ENCODE peak calls at places on chromosomes 11 and 22, in four cellular contexts. O is IMR-90; H is CD8-positive, alpha-beta T cell; Y is right lobe of liver. E is an unnamed sample.
A peak's percentile ranks its signal among the peaks of the same experiment; 100 is the strongest.

GRCh38 chr11:14136561-14136960 is 174.0 kb downstream of the SPON1 start:
- DNase-seq in O (no peak), H (no peak), Y (no peak), E (no peak)

GRCh38 chr22:27128461-27129080 is 471.2 kb downstream of the MIAT start:
- DNase-seq in O (no peak), H (no peak), Y (no peak), E (no peak)

GRCh38 chr11:70225629-70226582 is 22.8 kb downstream of the FADD start:
- DNase-seq in O (no peak), H (no peak), Y (peak; percentile 31), E (no peak)

GRCh38 chr22:49694462-49695260 is 133.0 kb downstream of the BRD1 start:
- DNase-seq in O (no peak), H (no peak), Y (no peak), E (no peak)

GRCh38 chr11:96447208-96447607 is 57.4 kb downstream of the JRKL start:
- DNase-seq in O (no peak), H (no peak), Y (no peak), E (no peak)

GRCh38 chr11:13333456-13333957 is 55.9 kb downstream of the BMAL1 start:
- DNase-seq in O (no peak), H (no peak), Y (no peak), E (no peak)

GRCh38 chr11:104665631-104666030 is 232.6 kb downstream of the CASP12 start:
- DNase-seq in O (peak; percentile 80), H (no peak), Y (no peak), E (no peak)

GRCh38 chr22:41596776-41597634 is 7.4 kb upstream of the PMM1 start:
- DNase-seq in O (peak; percentile 37), H (peak; percentile 36), Y (peak; percentile 65), E (peak; percentile 78)

GRCh38 chr11:304915-305833 is 2.4 kb upstream of the IFITM2 start:
- DNase-seq in O (peak; percentile 79), H (peak; percentile 74), Y (peak; percentile 72), E (no peak)

GRCh38 chr11:126548576-126549272 is 193.2 kb downstream of the ST3GAL4 start:
- DNase-seq in O (no peak), H (no peak), Y (no peak), E (no peak)

GRCh38 chr11:74154621-74155281 is 16.1 kb downstream of the C2CD3 start:
- DNase-seq in O (no peak), H (no peak), Y (no peak), E (no peak)

GRCh38 chr11:108914211-108914610 is 249.3 kb downstream of the DDX10 start:
- DNase-seq in O (no peak), H (no peak), Y (no peak), E (no peak)

GRCh38 chr11:112965601-112966125 is 4.4 kb downstream of the NCAM1 start:
- DNase-seq in O (no peak), H (no peak), Y (no peak), E (no peak)

GRCh38 chr11:112525270-112525669 is 264.6 kb upstream of the PLET1 start:
- DNase-seq in O (no peak), H (no peak), Y (no peak), E (no peak)

GRCh38 chr22:42891008-42891407 is 33.9 kb upstream of the ARFGAP3 start:
- DNase-seq in O (no peak), H (no peak), Y (no peak), E (no peak)

GRCh38 chr11:285894-286220 is 3.1 kb upstream of the PGGHG start:
- DNase-seq in O (no peak), H (no peak), Y (no peak), E (no peak)

GRCh38 chr11:74923125-74923524 is 25.8 kb downstream of the XRRA1 start:
- DNase-seq in O (no peak), H (no peak), Y (no peak), E (no peak)

GRCh38 chr11:76765863-76766350 is 17.2 kb upstream of the TSKU start:
- DNase-seq in O (peak; percentile 35), H (no peak), Y (no peak), E (no peak)

GRCh38 chr22:24185001-24185500 is 3.8 kb downstream of the SUSD2 start:
- DNase-seq in O (no peak), H (no peak), Y (peak; percentile 47), E (peak; percentile 65)

GRCh38 chr22:46083383-46084350 is 66.7 kb upstream of the PPARA start:
- DNase-seq in O (no peak), H (no peak), Y (peak; percentile 39), E (peak; percentile 66)

GRCh38 chr22:31102441-31103081 is 4.8 kb downstream of the SELENOM start:
- DNase-seq in O (peak; percentile 98), H (no peak), Y (no peak), E (peak; percentile 91)

GRCh38 chr11:27757953-27758352 is 57.7 kb upstream of the BDNF start:
- DNase-seq in O (peak; percentile 75), H (no peak), Y (no peak), E (no peak)

GRCh38 chr11:130613396-130613795 is 165.0 kb downstream of the ADAMTS15 start:
- DNase-seq in O (no peak), H (no peak), Y (no peak), E (no peak)

GRCh38 chr22:49291169-49291568 is 536.5 kb downstream of the BRD1 start:
- DNase-seq in O (no peak), H (no peak), Y (no peak), E (no peak)

GRCh38 chr11:76512851-76513653 is 68.2 kb downstream of the EMSY start:
- DNase-seq in O (peak; percentile 65), H (no peak), Y (no peak), E (no peak)

GRCh38 chr11:133619397-133619796 is 87.1 kb upstream of the OPCML start:
- DNase-seq in O (no peak), H (no peak), Y (no peak), E (no peak)
- TF ChIP-seq CTCF in O (no peak), H (no peak), Y (no peak), E (no peak)

DNA sequence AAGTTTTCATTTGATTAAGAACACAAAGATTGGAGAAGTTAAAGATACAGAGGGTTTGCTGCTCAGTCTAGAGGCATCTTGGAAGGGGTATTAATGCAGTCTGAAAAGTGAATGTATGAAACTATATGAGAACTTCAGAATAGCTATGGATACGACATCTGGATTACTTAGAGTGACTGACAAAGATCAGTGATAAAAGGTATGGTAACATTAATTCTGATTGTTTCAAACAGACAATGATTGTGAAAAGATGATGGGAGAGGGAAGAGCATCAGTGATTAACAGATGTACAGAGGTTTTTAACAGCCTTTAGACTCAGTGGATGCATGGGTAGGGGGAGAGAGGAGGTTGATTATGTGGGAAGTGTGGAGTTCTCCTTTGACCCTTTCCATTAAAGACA is 919.4 kb upstream of the CNTN5 start:
- DNase-seq in O (no peak), H (no peak), Y (no peak), E (no peak)
- H3K9me3 ChIP-seq in O (no peaks in the 10 kb centered on the region), H (no peaks in the 10 kb centered on the region), Y (no peaks in the 10 kb centered on the region), E (no peaks in the 10 kb centered on the region)

GRCh38 chr11:84476581-84476980 is 1150.6 kb downstream of the DLG2 start:
- DNase-seq in O (no peak), H (no peak), Y (no peak), E (no peak)

GRCh38 chr11:84468255-84468654 is 1158.9 kb downstream of the DLG2 start:
- DNase-seq in O (no peak), H (no peak), Y (no peak), E (no peak)

DNA sequence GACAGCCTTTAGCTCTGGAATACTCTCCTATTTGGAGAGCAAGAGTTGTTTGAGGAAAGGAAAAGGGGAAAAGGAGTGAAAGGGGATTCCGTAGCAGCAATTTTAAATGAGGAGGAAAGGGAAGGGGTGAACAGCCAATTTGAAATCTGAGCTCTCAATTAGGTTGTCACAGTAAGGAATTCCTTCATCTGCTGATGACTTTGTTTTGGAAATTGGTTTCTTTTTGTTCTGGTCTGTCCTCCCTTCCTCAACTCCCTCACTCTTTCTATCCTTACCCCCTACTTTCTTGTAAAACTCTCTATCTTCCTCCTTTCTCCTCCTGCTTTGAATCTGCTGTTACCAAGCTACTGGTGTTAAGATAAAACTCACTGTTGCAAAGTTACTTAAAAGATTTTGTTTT is 1155.6 kb downstream of the DLG2 start:
- DNase-seq in O (no peak), H (no peak), Y (no peak), E (no peak)
- H3K4me3 ChIP-seq in O (no peak overlapping the region), H (no peak overlapping the region), Y (no peak overlapping the region), E (no peak overlapping the region)

DNA sequence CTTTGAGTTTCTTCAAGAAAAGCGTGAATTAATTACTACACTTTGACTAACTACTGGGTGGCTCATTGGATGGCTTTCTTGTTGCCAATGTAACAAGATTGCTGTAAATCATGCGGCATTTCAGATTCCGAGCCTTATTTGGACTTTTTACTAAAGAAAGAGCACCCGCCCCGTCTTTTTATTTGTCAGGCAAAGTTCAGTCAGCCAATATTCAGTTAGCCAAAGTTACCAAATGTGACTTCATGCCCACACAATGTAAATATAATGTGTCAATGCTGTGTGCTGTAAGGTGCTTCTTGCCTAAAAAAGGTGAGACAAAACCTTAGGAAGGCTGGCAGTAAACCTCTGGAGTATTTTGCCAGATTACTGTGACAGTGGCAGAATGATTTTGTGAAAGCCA is 14.8 kb downstream of the FLI1 start:
- DNase-seq in O (no peak), H (no peak), Y (no peak), E (no peak)
- TF ChIP-seq CTCF in O (no peak), H (no peak), Y (no peak), E (no peak)

GRCh38 chr11:2649400-2649799 is 50.4 kb downstream of the KCNQ1OT1 start:
- DNase-seq in O (no peak), H (no peak), Y (no peak), E (no peak)
- H3K9me3 ChIP-seq in O (peaks cover 72% of the 10 kb centered on the region), H (peaks cover 17% of the 10 kb centered on the region), Y (no peaks in the 10 kb centered on the region), E (peaks cover 82% of the 10 kb centered on the region)

E was measured in kidney.